ENCODE peak calls at places on chromosomes 2 and 18, in five cellular contexts. One of them, this sample, is unnamed.
A peak's percentile ranks its signal among the peaks of the same experiment; 100 is the strongest.

GRCh38 chr2:239196474-239197021 is 204.3 kb downstream of the HDAC4 start:
- DNase-seq in stimulated activated CD8-positive, alpha-beta memory T cell treated with anti-CD3 and anti-CD28 coated beads, Interleukin-12 subunit alpha, Interleukin-12 subunit beta, amount 100 ng/mL, for 1 hour: no peak
- DNase-seq in NCI-H446 treated with DMSO at 0.1 percent for 48 hours: no peak
- DNase-seq in stimulated activated CD4-positive, alpha-beta T cell treated with anti-CD3 and anti-CD28 coated beads, TNF-alpha, amount 100 ng/mL, for 48 hours: no peak
- DNase-seq in GM13976: no peak
- DNase-seq in this sample: no peak

GRCh38 chr2:239574054-239574433 is 173.2 kb upstream of the HDAC4 start:
- DNase-seq in NCI-H446 treated with DMSO at 0.1 percent for 48 hours: no peak
- DNase-seq in stimulated activated CD8-positive, alpha-beta memory T cell treated with anti-CD3 and anti-CD28 coated beads, Interleukin-12 subunit alpha, Interleukin-12 subunit beta, amount 100 ng/mL, for 1 hour: no peak
- DNase-seq in stimulated activated CD4-positive, alpha-beta T cell treated with anti-CD3 and anti-CD28 coated beads, TNF-alpha, amount 100 ng/mL, for 48 hours: no peak
- DNase-seq in GM13976: no peak
- DNase-seq in this sample: no peak

GRCh38 chr2:34102359-34102758 is 503.3 kb upstream of the FAM98A start:
- DNase-seq in NCI-H446 treated with DMSO at 0.1 percent for 48 hours: no peak
- DNase-seq in stimulated activated CD4-positive, alpha-beta T cell treated with anti-CD3 and anti-CD28 coated beads, TNF-alpha, amount 100 ng/mL, for 48 hours: no peak
- DNase-seq in stimulated activated CD8-positive, alpha-beta memory T cell treated with anti-CD3 and anti-CD28 coated beads, Interleukin-12 subunit alpha, Interleukin-12 subunit beta, amount 100 ng/mL, for 1 hour: no peak
- DNase-seq in GM13976: no peak
- DNase-seq in this sample: no peak

GRCh38 chr2:186573528-186573927 is 16.3 kb upstream of the ITGAV start:
- DNase-seq in stimulated activated CD4-positive, alpha-beta T cell treated with anti-CD3 and anti-CD28 coated beads, TNF-alpha, amount 100 ng/mL, for 48 hours: no peak
- DNase-seq in stimulated activated CD8-positive, alpha-beta memory T cell treated with anti-CD3 and anti-CD28 coated beads, Interleukin-12 subunit alpha, Interleukin-12 subunit beta, amount 100 ng/mL, for 1 hour: no peak
- DNase-seq in NCI-H446 treated with DMSO at 0.1 percent for 48 hours: no peak
- DNase-seq in GM13976: no peak
- DNase-seq in this sample: no peak

GRCh38 chr2:8851811-8852560 is 14.6 kb upstream of the KIDINS220 start:
- DNase-seq in stimulated activated CD8-positive, alpha-beta memory T cell treated with anti-CD3 and anti-CD28 coated beads, Interleukin-12 subunit alpha, Interleukin-12 subunit beta, amount 100 ng/mL, for 1 hour: no peak
- DNase-seq in GM13976: no peak
- DNase-seq in stimulated activated CD4-positive, alpha-beta T cell treated with anti-CD3 and anti-CD28 coated beads, TNF-alpha, amount 100 ng/mL, for 48 hours: no peak
- DNase-seq in NCI-H446 treated with DMSO at 0.1 percent for 48 hours: no peak
- DNase-seq in this sample: no peak

GRCh38 chr2:241272722-241273551 is 42.5 kb downstream of the HDLBP start:
- DNase-seq in NCI-H446 treated with DMSO at 0.1 percent for 48 hours: peak; percentile 25
- DNase-seq in GM13976: peak; percentile 86
- DNase-seq in stimulated activated CD8-positive, alpha-beta memory T cell treated with anti-CD3 and anti-CD28 coated beads, Interleukin-12 subunit alpha, Interleukin-12 subunit beta, amount 100 ng/mL, for 1 hour: no peak
- DNase-seq in stimulated activated CD4-positive, alpha-beta T cell treated with anti-CD3 and anti-CD28 coated beads, TNF-alpha, amount 100 ng/mL, for 48 hours: peak; percentile 27
- DNase-seq in this sample: peak; percentile 89

GRCh38 chr2:20584637-20585321 is 66.1 kb downstream of the HS1BP3 start:
- DNase-seq in stimulated activated CD8-positive, alpha-beta memory T cell treated with anti-CD3 and anti-CD28 coated beads, Interleukin-12 subunit alpha, Interleukin-12 subunit beta, amount 100 ng/mL, for 1 hour: no peak
- DNase-seq in stimulated activated CD4-positive, alpha-beta T cell treated with anti-CD3 and anti-CD28 coated beads, TNF-alpha, amount 100 ng/mL, for 48 hours: no peak
- DNase-seq in NCI-H446 treated with DMSO at 0.1 percent for 48 hours: no peak
- DNase-seq in GM13976: no peak
- DNase-seq in this sample: no peak

GRCh38 chr2:12861344-12861942 is 144.7 kb downstream of the TRIB2 start:
- DNase-seq in GM13976: no peak
- DNase-seq in stimulated activated CD8-positive, alpha-beta memory T cell treated with anti-CD3 and anti-CD28 coated beads, Interleukin-12 subunit alpha, Interleukin-12 subunit beta, amount 100 ng/mL, for 1 hour: no peak
- DNase-seq in NCI-H446 treated with DMSO at 0.1 percent for 48 hours: no peak
- DNase-seq in stimulated activated CD4-positive, alpha-beta T cell treated with anti-CD3 and anti-CD28 coated beads, TNF-alpha, amount 100 ng/mL, for 48 hours: no peak
- DNase-seq in this sample: no peak

GRCh38 chr18:35026407-35027061 is 14.7 kb upstream of the MAPRE2 start:
- DNase-seq in GM13976: no peak
- DNase-seq in NCI-H446 treated with DMSO at 0.1 percent for 48 hours: no peak
- DNase-seq in stimulated activated CD8-positive, alpha-beta memory T cell treated with anti-CD3 and anti-CD28 coated beads, Interleukin-12 subunit alpha, Interleukin-12 subunit beta, amount 100 ng/mL, for 1 hour: no peak
- DNase-seq in stimulated activated CD4-positive, alpha-beta T cell treated with anti-CD3 and anti-CD28 coated beads, TNF-alpha, amount 100 ng/mL, for 48 hours: no peak
- DNase-seq in this sample: peak; percentile 58

GRCh38 chr2:18566145-18566544 is 5.7 kb upstream of the RDH14 start:
- DNase-seq in stimulated activated CD8-positive, alpha-beta memory T cell treated with anti-CD3 and anti-CD28 coated beads, Interleukin-12 subunit alpha, Interleukin-12 subunit beta, amount 100 ng/mL, for 1 hour: no peak
- DNase-seq in stimulated activated CD4-positive, alpha-beta T cell treated with anti-CD3 and anti-CD28 coated beads, TNF-alpha, amount 100 ng/mL, for 48 hours: no peak
- DNase-seq in NCI-H446 treated with DMSO at 0.1 percent for 48 hours: no peak
- DNase-seq in GM13976: no peak
- DNase-seq in this sample: no peak

GRCh38 chr2:44578401-44579135 is 216.8 kb downstream of the CAMKMT start:
- DNase-seq in GM13976: peak; percentile 64
- DNase-seq in stimulated activated CD8-positive, alpha-beta memory T cell treated with anti-CD3 and anti-CD28 coated beads, Interleukin-12 subunit alpha, Interleukin-12 subunit beta, amount 100 ng/mL, for 1 hour: no peak
- DNase-seq in stimulated activated CD4-positive, alpha-beta T cell treated with anti-CD3 and anti-CD28 coated beads, TNF-alpha, amount 100 ng/mL, for 48 hours: no peak
- DNase-seq in NCI-H446 treated with DMSO at 0.1 percent for 48 hours: no peak
- DNase-seq in this sample: no peak

GRCh38 chr2:8694737-8695136 is 12.9 kb downstream of the ID2 start:
- DNase-seq in stimulated activated CD4-positive, alpha-beta T cell treated with anti-CD3 and anti-CD28 coated beads, TNF-alpha, amount 100 ng/mL, for 48 hours: no peak
- DNase-seq in stimulated activated CD8-positive, alpha-beta memory T cell treated with anti-CD3 and anti-CD28 coated beads, Interleukin-12 subunit alpha, Interleukin-12 subunit beta, amount 100 ng/mL, for 1 hour: no peak
- DNase-seq in GM13976: no peak
- DNase-seq in NCI-H446 treated with DMSO at 0.1 percent for 48 hours: no peak
- DNase-seq in this sample: no peak

GRCh38 chr2:68936462-68936861 is 16.2 kb downstream of the GKN2 start:
- DNase-seq in stimulated activated CD8-positive, alpha-beta memory T cell treated with anti-CD3 and anti-CD28 coated beads, Interleukin-12 subunit alpha, Interleukin-12 subunit beta, amount 100 ng/mL, for 1 hour: no peak
- DNase-seq in NCI-H446 treated with DMSO at 0.1 percent for 48 hours: no peak
- DNase-seq in stimulated activated CD4-positive, alpha-beta T cell treated with anti-CD3 and anti-CD28 coated beads, TNF-alpha, amount 100 ng/mL, for 48 hours: no peak
- DNase-seq in GM13976: no peak
- DNase-seq in this sample: no peak

GRCh38 chr18:3002766-3003165 is 10.2 kb downstream of the LPIN2 start:
- DNase-seq in stimulated activated CD8-positive, alpha-beta memory T cell treated with anti-CD3 and anti-CD28 coated beads, Interleukin-12 subunit alpha, Interleukin-12 subunit beta, amount 100 ng/mL, for 1 hour: no peak
- DNase-seq in GM13976: no peak
- DNase-seq in stimulated activated CD4-positive, alpha-beta T cell treated with anti-CD3 and anti-CD28 coated beads, TNF-alpha, amount 100 ng/mL, for 48 hours: no peak
- DNase-seq in NCI-H446 treated with DMSO at 0.1 percent for 48 hours: no peak
- DNase-seq in this sample: no peak

GRCh38 chr2:240507778-240508251 is 50.0 kb downstream of the ANKMY1 start:
- DNase-seq in NCI-H446 treated with DMSO at 0.1 percent for 48 hours: no peak
- DNase-seq in stimulated activated CD4-positive, alpha-beta T cell treated with anti-CD3 and anti-CD28 coated beads, TNF-alpha, amount 100 ng/mL, for 48 hours: no peak
- DNase-seq in GM13976: no peak
- DNase-seq in stimulated activated CD8-positive, alpha-beta memory T cell treated with anti-CD3 and anti-CD28 coated beads, Interleukin-12 subunit alpha, Interleukin-12 subunit beta, amount 100 ng/mL, for 1 hour: no peak
- DNase-seq in this sample: peak; percentile 16

GRCh38 chr2:9967053-9967775 is 15.7 kb downstream of the GRHL1 start:
- DNase-seq in NCI-H446 treated with DMSO at 0.1 percent for 48 hours: no peak
- DNase-seq in GM13976: peak; percentile 34
- DNase-seq in stimulated activated CD8-positive, alpha-beta memory T cell treated with anti-CD3 and anti-CD28 coated beads, Interleukin-12 subunit alpha, Interleukin-12 subunit beta, amount 100 ng/mL, for 1 hour: no peak
- DNase-seq in stimulated activated CD4-positive, alpha-beta T cell treated with anti-CD3 and anti-CD28 coated beads, TNF-alpha, amount 100 ng/mL, for 48 hours: no peak
- DNase-seq in this sample: no peak

GRCh38 chr2:25521126-25521525 is 152.3 kb downstream of the DTNB start:
- DNase-seq in NCI-H446 treated with DMSO at 0.1 percent for 48 hours: no peak
- DNase-seq in GM13976: no peak
- DNase-seq in stimulated activated CD8-positive, alpha-beta memory T cell treated with anti-CD3 and anti-CD28 coated beads, Interleukin-12 subunit alpha, Interleukin-12 subunit beta, amount 100 ng/mL, for 1 hour: no peak
- DNase-seq in stimulated activated CD4-positive, alpha-beta T cell treated with anti-CD3 and anti-CD28 coated beads, TNF-alpha, amount 100 ng/mL, for 48 hours: no peak
- DNase-seq in this sample: no peak

GRCh38 chr2:44543773-44544725 is 182.3 kb downstream of the CAMKMT start:
- DNase-seq in GM13976: no peak
- DNase-seq in NCI-H446 treated with DMSO at 0.1 percent for 48 hours: no peak
- DNase-seq in stimulated activated CD8-positive, alpha-beta memory T cell treated with anti-CD3 and anti-CD28 coated beads, Interleukin-12 subunit alpha, Interleukin-12 subunit beta, amount 100 ng/mL, for 1 hour: no peak
- DNase-seq in stimulated activated CD4-positive, alpha-beta T cell treated with anti-CD3 and anti-CD28 coated beads, TNF-alpha, amount 100 ng/mL, for 48 hours: no peak
- DNase-seq in this sample: no peak

GRCh38 chr2:188096910-188097309 is 194.8 kb upstream of the GULP1 start:
- DNase-seq in NCI-H446 treated with DMSO at 0.1 percent for 48 hours: no peak
- DNase-seq in stimulated activated CD8-positive, alpha-beta memory T cell treated with anti-CD3 and anti-CD28 coated beads, Interleukin-12 subunit alpha, Interleukin-12 subunit beta, amount 100 ng/mL, for 1 hour: no peak
- DNase-seq in GM13976: no peak
- DNase-seq in stimulated activated CD4-positive, alpha-beta T cell treated with anti-CD3 and anti-CD28 coated beads, TNF-alpha, amount 100 ng/mL, for 48 hours: no peak
- DNase-seq in this sample: no peak

GRCh38 chr2:187500585-187501359 is 52.7 kb upstream of the CALCRL start:
- DNase-seq in stimulated activated CD4-positive, alpha-beta T cell treated with anti-CD3 and anti-CD28 coated beads, TNF-alpha, amount 100 ng/mL, for 48 hours: no peak
- DNase-seq in GM13976: no peak
- DNase-seq in NCI-H446 treated with DMSO at 0.1 percent for 48 hours: no peak
- DNase-seq in stimulated activated CD8-positive, alpha-beta memory T cell treated with anti-CD3 and anti-CD28 coated beads, Interleukin-12 subunit alpha, Interleukin-12 subunit beta, amount 100 ng/mL, for 1 hour: no peak
- DNase-seq in this sample: no peak

GRCh38 chr18:21599585-21600525 is 649 bp downstream of the ESCO1 start:
- DNase-seq in NCI-H446 treated with DMSO at 0.1 percent for 48 hours: no peak
- DNase-seq in GM13976: peak; percentile 77
- DNase-seq in stimulated activated CD8-positive, alpha-beta memory T cell treated with anti-CD3 and anti-CD28 coated beads, Interleukin-12 subunit alpha, Interleukin-12 subunit beta, amount 100 ng/mL, for 1 hour: no peak
- DNase-seq in stimulated activated CD4-positive, alpha-beta T cell treated with anti-CD3 and anti-CD28 coated beads, TNF-alpha, amount 100 ng/mL, for 48 hours: peak; percentile 45
- DNase-seq in this sample: peak; percentile 85

GRCh38 chr2:72133721-72134407 is 13.8 kb downstream of the CYP26B1 start:
- DNase-seq in stimulated activated CD4-positive, alpha-beta T cell treated with anti-CD3 and anti-CD28 coated beads, TNF-alpha, amount 100 ng/mL, for 48 hours: no peak
- DNase-seq in GM13976: no peak
- DNase-seq in stimulated activated CD8-positive, alpha-beta memory T cell treated with anti-CD3 and anti-CD28 coated beads, Interleukin-12 subunit alpha, Interleukin-12 subunit beta, amount 100 ng/mL, for 1 hour: no peak
- DNase-seq in NCI-H446 treated with DMSO at 0.1 percent for 48 hours: no peak
- DNase-seq in this sample: no peak

GRCh38 chr2:117902933-117903332 is 88.4 kb downstream of the DDX18 start:
- DNase-seq in stimulated activated CD4-positive, alpha-beta T cell treated with anti-CD3 and anti-CD28 coated beads, TNF-alpha, amount 100 ng/mL, for 48 hours: no peak
- DNase-seq in GM13976: no peak
- DNase-seq in stimulated activated CD8-positive, alpha-beta memory T cell treated with anti-CD3 and anti-CD28 coated beads, Interleukin-12 subunit alpha, Interleukin-12 subunit beta, amount 100 ng/mL, for 1 hour: no peak
- DNase-seq in NCI-H446 treated with DMSO at 0.1 percent for 48 hours: no peak
- DNase-seq in this sample: no peak

GRCh38 chr18:36786686-36787085 is 42.1 kb downstream of the TPGS2 start:
- DNase-seq in NCI-H446 treated with DMSO at 0.1 percent for 48 hours: no peak
- DNase-seq in GM13976: no peak
- DNase-seq in stimulated activated CD4-positive, alpha-beta T cell treated with anti-CD3 and anti-CD28 coated beads, TNF-alpha, amount 100 ng/mL, for 48 hours: no peak
- DNase-seq in stimulated activated CD8-positive, alpha-beta memory T cell treated with anti-CD3 and anti-CD28 coated beads, Interleukin-12 subunit alpha, Interleukin-12 subunit beta, amount 100 ng/mL, for 1 hour: no peak
- DNase-seq in this sample: no peak

This sample was measured in D341Med.